ENCODE peak calls at places on chromosomes 7 and 10, in four cellular contexts. C is HepG2, R is mammary epithelial cell, P is colonic mucosa. O is an unnamed sample. For H3K4me1, the result is how much of the 10 kb centered on the place peaks cover.

GRCh38 chr10:101032637-101033201 is 1.7 kb downstream of the SFXN3 start:
- DNase-seq in C (peak), R (peak), P (peak), O (no peak)

GRCh38 chr10:130495891-130496642 is 359.9 kb downstream of the GLRX3 start:
- DNase-seq in C (peak), R (no peak), P (no peak), O (no peak)

GRCh38 chr10:17226891-17227303 is 1.1 kb upstream of the VIM start:
- DNase-seq in C (no peak), R (no peak), P (no peak), O (no peak)

GRCh38 chr7:111012799-111013675 is 77.9 kb upstream of the LRRN3 start:
- DNase-seq in C (no peak), R (peak), P (no peak), O (no peak)

GRCh38 chr7:93717217-93717900 is 142.8 kb upstream of the CALCR start:
- DNase-seq in C (no peak), R (peak), P (no peak), O (no peak)

GRCh38 chr10:91435241-91435640 is 25.1 kb downstream of the HECTD2 start:
- DNase-seq in C (no peak), R (no peak), P (no peak), O (no peak)

GRCh38 chr7:100793806-100794660 is 33.3 kb downstream of the EPHB4 start:
- DNase-seq in C (no peak), R (no peak), P (no peak), O (no peak)

GRCh38 chr7:157276731-157277562 is 59.9 kb upstream of the DNAJB6 start:
- DNase-seq in C (no peak), R (no peak), P (no peak), O (no peak)

GRCh38 chr10:110225441-110225755 is 18.0 kb downstream of the MXI1 start:
- DNase-seq in C (no peak), R (no peak), P (no peak), O (no peak)
- H3K4me1 ChIP-seq in C (under half), R (under half), P (under half), O (under half)

GRCh38 chr10:6045600-6046457 is 16.3 kb downstream of the IL2RA start:
- DNase-seq in C (no peak), R (no peak), P (peak), O (no peak)

GRCh38 chr10:6046458-6047325 is 15.5 kb downstream of the IL2RA start:
- DNase-seq in C (no peak), R (no peak), P (peak), O (no peak)

GRCh38 chr10:6044651-6045599 is 17.2 kb downstream of the IL2RA start:
- DNase-seq in C (no peak), R (no peak), P (peak), O (no peak)

GRCh38 chr10:6047326-6047611 is 14.9 kb downstream of the IL2RA start:
- DNase-seq in C (no peak), R (no peak), P (no peak), O (no peak)

GRCh38 chr10:6044060-6044459 is 18.1 kb downstream of the IL2RA start:
- DNase-seq in C (no peak), R (no peak), P (no peak), O (no peak)
- H3K4me1 ChIP-seq in C (under half), R (under half), P (under half), O (under half)

DNA sequence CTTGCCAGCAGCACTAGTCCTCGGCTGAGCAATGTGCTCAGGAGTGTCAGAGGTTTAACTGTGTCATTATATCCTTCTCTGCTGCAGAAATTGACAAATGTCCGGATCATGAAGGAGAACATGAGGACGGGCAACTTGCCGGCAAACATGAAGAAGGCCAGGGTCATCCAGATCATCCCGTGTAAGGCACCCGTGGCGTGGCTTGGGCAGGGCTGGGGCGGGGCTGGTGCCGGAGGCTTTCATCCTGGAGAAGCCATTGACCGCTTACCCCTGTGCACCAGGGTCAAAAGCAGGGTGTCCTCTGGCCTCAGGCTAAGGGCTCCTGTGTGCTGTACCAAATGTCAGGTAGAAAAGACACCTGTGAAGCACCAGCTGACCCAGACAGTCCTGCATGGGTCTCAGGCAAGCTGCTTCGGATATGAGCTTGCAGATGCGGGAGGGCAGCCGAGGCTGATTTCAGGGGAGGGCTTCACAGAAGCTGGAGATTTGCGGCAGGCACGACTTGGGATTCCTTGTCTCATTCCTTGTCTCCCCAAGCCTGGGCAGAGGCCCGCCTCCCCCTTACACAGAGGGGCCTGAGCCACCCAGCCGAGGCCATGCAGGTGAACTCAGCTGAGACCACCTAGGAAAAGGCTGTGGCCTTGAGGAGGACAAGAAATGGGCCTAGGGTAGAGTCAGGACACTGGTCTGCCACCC is 55.4 kb downstream of the MKI67 start:
- DNase-seq in C (no peak), R (no peak), P (no peak), O (peak)
- H3K4me1 ChIP-seq in C (under half), R (under half), P (under half), O (under half)

GRCh38 chr7:150740053-150740452 is 2.8 kb downstream of the GIMAP5 start:
- DNase-seq in C (no peak), R (peak), P (no peak), O (no peak)
- H3K4me1 ChIP-seq in C (under half), R (under half), P (under half), O (under half)

DNA sequence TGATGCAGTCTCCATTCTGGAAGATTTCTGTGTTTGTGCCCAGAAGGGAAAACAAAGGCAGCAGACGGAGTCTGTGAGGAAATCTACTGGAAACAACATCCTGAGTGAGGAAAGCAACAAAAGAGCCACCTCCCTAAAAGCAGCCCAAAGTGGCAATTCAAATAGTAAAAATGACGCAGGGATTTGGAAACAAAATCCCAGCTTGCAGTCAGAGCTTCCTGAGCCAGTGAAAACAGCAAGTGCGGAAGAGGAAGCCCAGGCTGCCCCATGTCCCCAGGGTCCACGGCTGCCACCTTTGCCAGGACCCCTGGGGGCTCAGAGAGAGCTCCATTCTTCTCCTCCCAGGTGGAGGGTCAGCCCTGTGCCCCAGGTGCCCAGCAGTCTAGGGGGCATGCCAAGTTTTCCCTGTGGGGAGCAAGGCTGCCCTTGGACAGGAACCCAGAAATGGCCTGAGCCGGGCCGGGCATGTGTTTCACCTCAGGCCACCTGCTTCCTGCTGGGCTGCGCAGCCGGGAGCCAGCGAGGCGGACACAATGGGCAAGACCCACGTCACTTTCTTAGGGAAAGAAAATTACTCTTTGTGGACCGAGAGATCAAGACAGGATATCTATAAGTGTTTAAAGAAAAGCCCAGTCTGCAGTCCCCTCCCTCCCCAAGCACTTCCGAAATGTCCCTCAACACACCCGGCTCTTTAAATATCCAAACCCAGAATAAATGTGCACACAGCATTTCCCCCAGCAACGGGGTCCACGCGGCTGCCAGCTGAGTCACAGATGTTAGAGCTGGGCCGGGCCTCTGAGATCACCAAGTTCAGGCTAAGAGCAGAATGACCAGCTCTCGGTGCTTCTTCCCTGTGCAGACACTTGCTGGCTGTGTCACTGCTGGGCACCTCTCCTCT is 231.1 kb downstream of the ARHGAP12 start:
- DNase-seq in C (no peak), R (no peak), P (peak), O (no peak)
- H3K4me1 ChIP-seq in C (under half), R (under half), P (under half), O (under half)

DNA sequence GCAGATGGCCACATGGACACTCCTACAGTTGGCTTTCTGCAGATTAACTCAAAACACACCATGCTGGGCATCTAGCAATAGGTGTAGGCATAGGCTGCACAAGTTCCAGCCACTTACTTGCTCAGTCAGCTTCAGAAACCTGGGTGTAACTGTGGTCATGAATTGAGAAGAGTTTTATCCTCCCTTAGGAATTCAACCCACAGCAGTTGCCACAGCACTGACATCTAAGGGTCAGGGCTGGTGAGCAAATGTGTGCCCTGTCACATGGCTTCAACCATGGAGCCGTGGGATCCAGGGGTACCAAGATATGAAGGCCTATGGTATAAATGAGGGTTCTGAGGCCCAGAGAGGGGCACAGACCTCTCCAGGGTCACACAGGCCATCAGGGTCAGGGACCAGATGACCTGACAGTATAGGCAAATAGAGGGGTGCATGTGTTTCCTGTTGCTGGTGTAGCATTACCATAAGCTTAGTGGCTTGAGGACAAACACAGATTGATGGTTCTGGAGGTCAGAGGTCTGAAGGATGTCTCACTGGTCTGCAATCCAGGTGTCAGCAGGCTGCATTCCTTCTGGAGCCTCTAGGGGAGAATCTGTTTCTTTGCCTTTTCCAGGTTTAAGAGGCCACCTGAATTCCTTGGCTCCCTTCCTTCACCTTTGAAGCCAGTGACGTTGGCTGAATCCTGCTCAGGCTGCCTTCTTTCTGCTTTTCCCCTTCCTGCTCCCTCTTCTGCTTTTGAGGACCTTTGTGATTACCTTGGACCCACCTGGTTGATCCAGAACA is 24.1 kb downstream of the MINDY4 start:
- DNase-seq in C (no peak), R (no peak), P (no peak), O (peak)
- H3K4me1 ChIP-seq in C (under half), R (under half), P (under half), O (under half)

DNA sequence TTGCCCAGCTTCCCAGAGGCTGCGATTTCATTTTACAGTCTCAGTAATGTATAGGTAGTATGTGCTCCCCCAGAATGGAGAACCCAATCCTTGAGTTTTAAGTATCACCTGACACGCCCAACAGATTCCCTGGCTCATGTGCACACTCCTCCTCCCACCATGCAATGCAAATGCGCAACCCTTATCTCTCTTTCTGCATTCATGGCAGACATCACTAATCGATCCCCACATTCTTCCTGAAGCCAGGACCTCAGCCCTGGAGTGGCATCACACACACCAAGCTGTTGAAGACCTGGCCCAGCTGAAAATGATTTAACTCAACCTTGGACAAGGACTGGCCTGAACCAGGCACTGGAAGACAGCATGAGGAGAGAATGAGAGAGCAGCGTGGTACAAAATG is 68.4 kb downstream of the ZRANB1 start:
- DNase-seq in C (no peak), R (no peak), P (no peak), O (no peak)
- H3K4me1 ChIP-seq in C (under half), R (under half), P (under half), O (under half)